ENCODE peak calls at places on chromosome 1, in four cellular contexts. One of them, this sample, is unnamed.

GRCh38 chr1:100868364-100868995 is 26.2 kb downstream of the EXTL2 start:
- DNase-seq in HepG2: peak; percentile 22
- DNase-seq in K562: peak; percentile 51
- DNase-seq in HCT116: peak; percentile 48
- DNase-seq in this sample: peak; percentile 17

GRCh38 chr1:113991467-113991997 is 12.3 kb downstream of the OLFML3 start:
- DNase-seq in K562: no peak
- DNase-seq in HepG2: no peak
- DNase-seq in HCT116: no peak
- DNase-seq in this sample: no peak

GRCh38 chr1:101130673-101131072 is 105.1 kb upstream of the DPH5 start:
- DNase-seq in K562: peak; percentile 32
- DNase-seq in HepG2: no peak
- DNase-seq in HCT116: no peak
- DNase-seq in this sample: no peak

GRCh38 chr1:244290386-244290785 is 161.3 kb downstream of the ADSS2 start:
- DNase-seq in HepG2: no peak
- DNase-seq in HCT116: no peak
- DNase-seq in K562: no peak
- DNase-seq in this sample: no peak

GRCh38 chr1:54883349-54884102 is 3.5 kb downstream of the DHCR24 start:
- DNase-seq in HepG2: peak; percentile 76
- DNase-seq in HCT116: no peak
- DNase-seq in K562: no peak
- DNase-seq in this sample: no peak

GRCh38 chr1:111690306-111690617 is 48.9 kb downstream of the INKA2 start:
- DNase-seq in K562: no peak
- DNase-seq in HepG2: no peak
- DNase-seq in HCT116: no peak
- DNase-seq in this sample: no peak

GRCh38 chr1:29900727-29901126 is 664.4 kb downstream of the PTPRU start:
- DNase-seq in HCT116: no peak
- DNase-seq in HepG2: no peak
- DNase-seq in K562: no peak
- DNase-seq in this sample: no peak

GRCh38 chr1:51061231-51061943 is 40.6 kb upstream of the C1orf185 start:
- DNase-seq in K562: no peak
- DNase-seq in HCT116: no peak
- DNase-seq in HepG2: no peak
- DNase-seq in this sample: no peak

GRCh38 chr1:43329995-43330751 is 7.4 kb upstream of the MPL start:
- DNase-seq in K562: peak; percentile 97
- DNase-seq in HCT116: no peak
- DNase-seq in HepG2: no peak
- DNase-seq in this sample: no peak

GRCh38 chr1:182761396-182762395 is 27.9 kb upstream of the NPL start:
- DNase-seq in K562: no peak
- DNase-seq in HepG2: no peak
- DNase-seq in HCT116: no peak
- DNase-seq in this sample: no peak

GRCh38 chr1:93995837-93996526 is 86.8 kb upstream of the GCLM start:
- DNase-seq in HepG2: no peak
- DNase-seq in HCT116: no peak
- DNase-seq in K562: no peak
- DNase-seq in this sample: no peak

GRCh38 chr1:226711976-226712778 is 26.9 kb downstream of the ITPKB start:
- DNase-seq in K562: no peak
- DNase-seq in HepG2: no peak
- DNase-seq in HCT116: no peak
- DNase-seq in this sample: no peak

GRCh38 chr1:21206117-21206516 is 29.4 kb upstream of the EIF4G3 start:
- DNase-seq in K562: no peak
- DNase-seq in HepG2: no peak
- DNase-seq in HCT116: no peak
- DNase-seq in this sample: no peak
- TF ChIP-seq TCF7L2 in K562: no peak
- TF ChIP-seq TCF7L2 in HepG2: no peak
- TF ChIP-seq TCF7L2 in HCT116: no peak
- TF ChIP-seq TCF7L2 in this sample: no peak

GRCh38 chr1:203453616-203454015 is 22.0 kb upstream of the PRELP start:
- DNase-seq in HepG2: no peak
- DNase-seq in HCT116: no peak
- DNase-seq in K562: no peak
- DNase-seq in this sample: no peak

GRCh38 chr1:203453016-203453415 is 22.6 kb upstream of the PRELP start:
- DNase-seq in K562: no peak
- DNase-seq in HepG2: no peak
- DNase-seq in HCT116: no peak
- DNase-seq in this sample: no peak

GRCh38 chr1:203450016-203450415 is 25.6 kb upstream of the PRELP start:
- DNase-seq in K562: no peak
- DNase-seq in HCT116: no peak
- DNase-seq in HepG2: no peak
- DNase-seq in this sample: no peak

GRCh38 chr1:203450541-203451149 is 25.0 kb upstream of the PRELP start:
- DNase-seq in HCT116: no peak
- DNase-seq in K562: peak; percentile 11
- DNase-seq in HepG2: no peak
- DNase-seq in this sample: no peak

DNA sequence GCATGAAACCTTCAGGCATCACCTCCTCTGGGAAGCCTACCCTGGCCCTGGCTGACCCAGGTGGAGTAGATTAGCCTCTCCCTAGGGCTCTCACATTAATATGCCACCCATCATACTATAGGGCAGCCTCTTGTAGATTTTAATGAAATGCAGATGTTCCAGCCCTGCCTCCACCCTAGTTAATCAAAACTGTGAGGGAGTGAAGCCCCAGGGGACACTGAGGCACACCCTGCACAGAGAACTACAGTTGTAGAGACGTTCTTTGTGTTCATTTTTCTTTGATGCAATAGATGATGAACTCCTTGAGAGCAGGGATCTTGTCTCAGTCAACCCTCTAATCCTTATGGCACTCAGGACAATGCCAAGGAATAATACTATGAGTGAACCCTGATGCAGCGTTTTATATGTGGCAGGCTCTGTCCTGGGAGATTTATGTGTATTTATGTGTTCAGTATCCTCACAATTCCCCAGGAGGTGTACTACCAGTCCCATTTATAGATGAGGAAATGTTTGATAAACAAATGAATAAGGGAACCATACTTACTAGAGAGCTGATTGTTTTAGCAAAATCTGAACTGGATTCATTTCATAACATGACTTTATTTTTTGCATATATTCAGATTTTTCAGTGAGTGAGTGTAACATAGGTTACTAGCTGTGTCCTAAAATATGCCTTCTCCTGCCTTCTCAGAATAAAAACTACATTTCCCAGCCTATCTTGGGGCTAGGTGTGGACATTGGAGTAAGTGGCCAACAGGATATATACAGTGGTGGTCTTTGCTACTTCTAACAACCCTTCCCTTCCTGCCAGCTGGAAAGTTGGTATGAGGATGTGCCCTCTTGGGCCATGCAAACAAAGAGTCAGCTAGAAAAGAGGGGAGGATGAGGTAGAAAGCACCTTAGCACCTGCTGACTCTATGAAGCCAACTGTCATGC is 23.5 kb upstream of the PRELP start:
- DNase-seq in HCT116: no peak
- DNase-seq in HepG2: no peak
- DNase-seq in K562: no peak
- DNase-seq in this sample: no peak
- H3K4me1 ChIP-seq in HCT116: no peaks in the 10 kb centered on the region
- H3K4me1 ChIP-seq in HepG2: no peaks in the 10 kb centered on the region
- H3K4me1 ChIP-seq in K562: no peaks in the 10 kb centered on the region
- H3K4me1 ChIP-seq in this sample: no peaks in the 10 kb centered on the region

GRCh38 chr1:35640380-35641232 is 720 bp downstream of the PSMB2 start:
- DNase-seq in HepG2: no peak
- DNase-seq in K562: peak; percentile 53
- DNase-seq in HCT116: no peak
- DNase-seq in this sample: no peak

GRCh38 chr1:35642472-35642955 is 1.2 kb upstream of the PSMB2 start:
- DNase-seq in K562: peak; percentile 75
- DNase-seq in HCT116: no peak
- DNase-seq in HepG2: no peak
- DNase-seq in this sample: no peak

GRCh38 chr1:35641233-35641866 is at the start of gene PSMB2:
- DNase-seq in K562: peak; percentile 100
- DNase-seq in HCT116: peak; percentile 94
- DNase-seq in HepG2: peak; percentile 91
- DNase-seq in this sample: peak; percentile 88

GRCh38 chr1:35633526-35633925 is 7.8 kb downstream of the PSMB2 start:
- DNase-seq in HepG2: no peak
- DNase-seq in HCT116: no peak
- DNase-seq in K562: no peak
- DNase-seq in this sample: no peak

GRCh38 chr1:35637401-35637809 is 3.9 kb downstream of the PSMB2 start:
- DNase-seq in HepG2: peak; percentile 28
- DNase-seq in HCT116: no peak
- DNase-seq in K562: peak; percentile 56
- DNase-seq in this sample: no peak
- TF ChIP-seq TCF7L2 in HepG2: no peak
- TF ChIP-seq TCF7L2 in HCT116: no peak
- TF ChIP-seq TCF7L2 in K562: no peak
- TF ChIP-seq TCF7L2 in this sample: no peak

GRCh38 chr1:237187854-237188253 is 145.9 kb downstream of the RYR2 start:
- DNase-seq in K562: no peak
- DNase-seq in HepG2: no peak
- DNase-seq in HCT116: no peak
- DNase-seq in this sample: no peak
- H3K4me1 ChIP-seq in K562: no peaks in the 10 kb centered on the region
- H3K4me1 ChIP-seq in HepG2: no peaks in the 10 kb centered on the region
- H3K4me1 ChIP-seq in HCT116: no peaks in the 10 kb centered on the region
- H3K4me1 ChIP-seq in this sample: no peaks in the 10 kb centered on the region

DNA sequence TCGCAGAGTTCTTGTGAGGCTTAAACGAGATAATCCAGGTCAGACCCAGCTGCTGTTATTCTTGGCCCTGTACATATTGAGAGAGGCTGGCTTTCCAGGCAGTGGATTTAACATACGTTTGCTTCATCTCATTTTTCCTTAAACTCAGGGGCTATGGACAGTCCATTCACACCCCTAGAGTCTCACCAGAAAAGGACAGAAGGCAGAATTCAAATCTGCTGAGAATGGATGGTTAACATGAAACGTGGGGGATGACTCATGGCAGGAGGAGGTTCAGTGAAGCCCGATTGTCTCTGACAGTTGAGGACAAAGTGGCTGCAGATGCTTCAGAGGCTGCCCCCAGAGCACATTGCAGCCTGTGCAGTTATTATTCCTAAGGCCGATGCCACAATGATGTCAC is 39.4 kb downstream of the TGFB2 start:
- DNase-seq in HepG2: no peak
- DNase-seq in HCT116: no peak
- DNase-seq in K562: peak; percentile 7
- DNase-seq in this sample: no peak
- TF ChIP-seq TCF7L2 in HepG2: no peak
- TF ChIP-seq TCF7L2 in HCT116: no peak
- TF ChIP-seq TCF7L2 in K562: no peak
- TF ChIP-seq TCF7L2 in this sample: no peak

DNA sequence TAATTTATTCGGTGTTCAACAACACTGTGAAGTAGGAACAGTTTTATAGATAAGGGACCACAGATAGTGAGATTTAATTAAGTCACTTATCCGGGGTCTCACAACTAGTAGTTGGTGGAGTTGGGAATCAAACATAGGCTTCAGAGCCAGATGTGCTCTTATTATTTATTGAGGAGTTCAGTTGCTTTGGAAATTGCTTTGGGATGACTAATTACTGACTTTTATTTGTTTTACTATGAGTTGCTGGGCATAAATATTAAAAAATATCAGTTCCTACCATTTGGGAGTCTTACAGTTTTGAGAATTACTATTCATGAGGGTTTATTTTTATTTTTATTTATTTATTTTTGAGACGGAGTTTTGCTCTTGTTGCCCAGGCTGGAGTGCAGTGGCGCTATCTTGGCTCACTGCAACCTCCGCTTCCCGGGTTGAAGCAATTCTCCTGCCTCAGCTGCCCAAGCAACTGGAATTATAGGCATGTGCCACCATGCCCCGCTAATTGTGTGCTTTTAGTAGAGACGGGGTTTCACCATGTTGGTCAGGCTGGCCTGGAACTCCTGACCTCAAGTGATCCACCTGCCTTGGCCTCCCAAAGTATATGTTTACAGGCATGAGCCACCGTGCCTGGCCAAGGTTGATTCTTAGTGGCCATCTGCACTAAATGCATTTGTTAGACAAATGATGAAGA is 27.7 kb downstream of the THRAP3 start:
- DNase-seq in HepG2: no peak
- DNase-seq in HCT116: no peak
- DNase-seq in K562: no peak
- DNase-seq in this sample: no peak
- H3K4me1 ChIP-seq in HepG2: peaks cover 89% of the 10 kb centered on the region
- H3K4me1 ChIP-seq in HCT116: peaks cover 25% of the 10 kb centered on the region
- H3K4me1 ChIP-seq in K562: peaks cover 31% of the 10 kb centered on the region
- H3K4me1 ChIP-seq in this sample: peaks cover 43% of the 10 kb centered on the region

GRCh38 chr1:147842578-147842977 is 60.0 kb upstream of the GJA8 start:
- DNase-seq in HCT116: no peak
- DNase-seq in HepG2: no peak
- DNase-seq in K562: no peak
- DNase-seq in this sample: no peak

GRCh38 chr1:147837129-147837776 is 65.3 kb upstream of the GJA8 start:
- DNase-seq in HCT116: no peak
- DNase-seq in K562: no peak
- DNase-seq in HepG2: no peak
- DNase-seq in this sample: no peak

GRCh38 chr1:147843486-147843885 is 59.1 kb upstream of the GJA8 start:
- DNase-seq in HCT116: no peak
- DNase-seq in HepG2: no peak
- DNase-seq in K562: no peak
- DNase-seq in this sample: no peak

GRCh38 chr1:147837845-147838363 is 64.7 kb upstream of the GJA8 start:
- DNase-seq in K562: no peak
- DNase-seq in HCT116: no peak
- DNase-seq in HepG2: no peak
- DNase-seq in this sample: no peak

DNA sequence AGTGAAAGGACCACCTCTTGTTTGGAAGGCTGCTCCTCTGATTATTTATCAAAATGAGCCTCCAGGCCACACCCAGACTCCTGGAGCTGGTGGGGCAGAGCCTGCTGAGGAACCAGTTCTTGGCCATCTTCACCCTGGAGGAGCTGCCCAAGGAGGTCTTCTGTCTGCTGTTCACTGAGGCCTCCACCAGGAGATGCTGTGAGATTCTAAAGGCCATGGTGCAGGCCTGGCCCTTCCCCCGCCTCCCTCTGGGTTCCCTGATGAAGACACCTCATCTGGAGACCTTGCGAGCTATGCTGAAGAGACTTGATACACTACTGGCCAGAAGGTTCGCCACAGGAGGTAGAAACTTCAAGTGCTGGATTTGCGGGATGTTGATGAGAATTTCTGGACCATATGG is 61.7 kb upstream of the GJA8 start:
- DNase-seq in K562: peak; percentile 61
- DNase-seq in HCT116: peak; percentile 4
- DNase-seq in HepG2: no peak
- DNase-seq in this sample: no peak
- TF ChIP-seq TCF7L2 in K562: no peak
- TF ChIP-seq TCF7L2 in HCT116: no peak
- TF ChIP-seq TCF7L2 in HepG2: no peak
- TF ChIP-seq TCF7L2 in this sample: no peak

This sample was measured in Panc1.